ENCODE peak calls at places on chromosome 13, in eight cellular contexts. L is GM18507; X is iris pigment epithelial cell; Z is GM04503; M is stimulated activated CD8-positive, alpha-beta memory T cell treated with anti-CD3 and anti-CD28 coated beads, Interleukin-4, amount 100 ng/mL, for 48 hours; K is HTR-8/SVneo; B is H9; D is pulmonary artery endothelial cell. O is an unnamed sample.

GRCh38 chr13:47639716-47640447 is 361.2 kb downstream of the SUCLA2 start:
- DNase-seq in L (no peak), X (peak; percentile 12), Z (no peak), M (no peak), K (no peak), B (no peak), D (no peak), O (no peak)

GRCh38 chr13:23289917-23290357 is 109.2 kb downstream of the SGCG start:
- DNase-seq in L (no peak), X (peak; percentile 80), Z (peak; percentile 13), M (no peak), K (peak; percentile 63), B (no peak), D (no peak), O (no peak)

GRCh38 chr13:44969858-44970484 is 19.3 kb downstream of the NUFIP1 start:
- DNase-seq in L (no peak), X (peak; percentile 59), Z (peak; percentile 22), M (no peak), K (peak; percentile 31), B (no peak), D (peak; percentile 11), O (no peak)

GRCh38 chr13:28641600-28641926 is 17.4 kb upstream of the POMP start:
- DNase-seq in L (peak; percentile 8), X (peak; percentile 65), Z (no peak), M (no peak), K (no peak), B (no peak), D (no peak), O (no peak)

GRCh38 chr13:44064376-44064775 is 184.7 kb downstream of the LACC1 start:
- DNase-seq in L (no peak), X (no peak), Z (no peak), M (no peak), K (no peak), B (no peak), D (no peak), O (no peak)

GRCh38 chr13:50130686-50131051 is 115.4 kb downstream of the KCNRG start:
- DNase-seq in L (no peak), X (peak; percentile 65), Z (no peak), M (peak; percentile 32), K (no peak), B (peak; percentile 58), D (no peak), O (peak; percentile 14)

GRCh38 chr13:73169971-73170370 is 111.2 kb downstream of the KLF5 start:
- DNase-seq in L (no peak), X (no peak), Z (no peak), M (no peak), K (no peak), B (no peak), D (no peak), O (no peak)

GRCh38 chr13:59266478-59267063 is 897.2 kb downstream of the DIAPH3 start:
- DNase-seq in L (no peak), X (peak; percentile 10), Z (no peak), M (no peak), K (no peak), B (no peak), D (peak; percentile 68), O (no peak)

GRCh38 chr13:95154441-95154886 is 146.8 kb downstream of the ABCC4 start:
- DNase-seq in L (no peak), X (no peak), Z (no peak), M (no peak), K (no peak), B (no peak), D (peak; percentile 58), O (no peak)